ENCODE peak calls at places on chromosomes 4 and X, in four cellular contexts. L, D, K and Q are unnamed samples. For H3K9me3, the result is how much of the 10 kb centered on the place peaks cover.

GRCh38 chr4:117227925-117228324 is 142.5 kb upstream of the TRAM1L1 start:
- DNase-seq in L (no peak), D (no peak), K (no peak), Q (no peak)

GRCh38 chr4:54382623-54383022 is 153.5 kb downstream of the PDGFRA start:
- DNase-seq in L (no peak), D (no peak), K (no peak), Q (no peak)

GRCh38 chr4:103443324-103443723 is 245.2 kb upstream of the CENPE start:
- DNase-seq in L (peak), D (no peak), K (no peak), Q (no peak)

GRCh38 chr4:168218663-168219062 is 99.9 kb downstream of the DDX60 start:
- DNase-seq in L (peak), D (no peak), K (no peak), Q (no peak)

GRCh38 chr4:165493359-165493758 is 114.6 kb downstream of the CPE start:
- DNase-seq in L (peak), D (peak), K (peak), Q (peak)

GRCh38 chrX:42119076-42119475 is 195.7 kb upstream of the CASK start:
- DNase-seq in L (peak), D (no peak), K (no peak), Q (no peak)

GRCh38 chr4:36285784-36286480 is 4.5 kb downstream of the DTHD1 start:
- DNase-seq in L (no peak), D (no peak), K (no peak), Q (no peak)

GRCh38 chrX:154013614-154014360 is 5.9 kb downstream of the IRAK1 start:
- DNase-seq in L (peak), D (peak), K (peak), Q (no peak)

DNA sequence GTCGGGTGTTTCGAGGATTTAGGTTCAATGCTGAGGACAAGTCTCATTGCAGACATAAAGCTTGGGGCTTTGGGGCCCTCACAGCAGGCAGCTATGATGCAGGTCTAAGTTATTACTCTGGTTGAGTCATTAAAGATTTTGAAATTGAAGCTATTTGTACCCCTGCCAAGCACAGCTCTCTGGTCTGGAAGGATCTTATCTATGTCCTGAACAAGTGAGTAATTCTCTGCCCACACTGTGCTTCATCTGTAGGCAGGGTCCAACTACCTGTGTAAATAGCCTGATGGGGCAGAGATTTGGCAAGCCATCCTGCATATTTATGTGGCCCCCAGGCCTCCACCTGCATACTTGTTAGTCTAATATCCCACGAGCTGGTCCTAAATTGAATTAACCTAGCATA is 41.4 kb upstream of the MAGEA4 start:
- DNase-seq in L (peak), D (no peak), K (no peak), Q (no peak)
- H3K9me3 ChIP-seq in L (under half), D (under half), K (under half), Q (under half)

DNA sequence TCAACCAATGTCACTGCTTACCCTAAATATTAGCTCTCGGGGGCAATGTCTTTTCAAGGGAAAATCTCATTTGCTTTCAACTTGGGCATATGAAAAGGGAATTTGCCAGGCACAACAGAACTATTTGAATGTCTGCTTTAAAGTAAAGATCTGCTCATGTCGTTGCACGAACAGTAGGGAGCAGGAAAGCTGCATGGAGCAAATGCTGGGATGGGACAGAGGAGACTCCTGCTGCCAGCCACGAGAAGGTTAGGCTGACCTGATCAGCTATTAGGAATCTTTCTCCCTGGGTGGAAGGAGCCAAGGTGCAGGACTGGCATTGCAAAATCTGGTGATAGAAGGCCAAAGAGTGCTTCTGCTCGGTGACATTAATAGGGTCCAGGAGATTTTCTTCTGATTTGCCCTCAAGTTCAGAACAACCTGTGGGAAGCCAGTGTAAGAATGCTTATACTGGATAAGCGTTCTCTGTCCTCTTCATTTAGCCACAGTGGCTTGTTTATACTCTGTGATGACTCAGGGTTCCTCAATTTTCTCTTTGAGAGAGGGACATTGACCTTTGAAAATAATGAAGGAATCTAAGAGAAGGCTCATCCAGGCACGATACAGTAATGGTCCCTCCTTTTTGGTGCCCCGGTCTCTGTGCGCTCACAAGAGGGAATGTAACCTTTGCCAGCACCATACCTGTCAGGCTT is 22.9 kb downstream of the FHL1 start:
- DNase-seq in L (peak), D (no peak), K (no peak), Q (no peak)
- H3K9ac ChIP-seq in L (peak), D (no peak), K (peak), Q (no peak)

DNA sequence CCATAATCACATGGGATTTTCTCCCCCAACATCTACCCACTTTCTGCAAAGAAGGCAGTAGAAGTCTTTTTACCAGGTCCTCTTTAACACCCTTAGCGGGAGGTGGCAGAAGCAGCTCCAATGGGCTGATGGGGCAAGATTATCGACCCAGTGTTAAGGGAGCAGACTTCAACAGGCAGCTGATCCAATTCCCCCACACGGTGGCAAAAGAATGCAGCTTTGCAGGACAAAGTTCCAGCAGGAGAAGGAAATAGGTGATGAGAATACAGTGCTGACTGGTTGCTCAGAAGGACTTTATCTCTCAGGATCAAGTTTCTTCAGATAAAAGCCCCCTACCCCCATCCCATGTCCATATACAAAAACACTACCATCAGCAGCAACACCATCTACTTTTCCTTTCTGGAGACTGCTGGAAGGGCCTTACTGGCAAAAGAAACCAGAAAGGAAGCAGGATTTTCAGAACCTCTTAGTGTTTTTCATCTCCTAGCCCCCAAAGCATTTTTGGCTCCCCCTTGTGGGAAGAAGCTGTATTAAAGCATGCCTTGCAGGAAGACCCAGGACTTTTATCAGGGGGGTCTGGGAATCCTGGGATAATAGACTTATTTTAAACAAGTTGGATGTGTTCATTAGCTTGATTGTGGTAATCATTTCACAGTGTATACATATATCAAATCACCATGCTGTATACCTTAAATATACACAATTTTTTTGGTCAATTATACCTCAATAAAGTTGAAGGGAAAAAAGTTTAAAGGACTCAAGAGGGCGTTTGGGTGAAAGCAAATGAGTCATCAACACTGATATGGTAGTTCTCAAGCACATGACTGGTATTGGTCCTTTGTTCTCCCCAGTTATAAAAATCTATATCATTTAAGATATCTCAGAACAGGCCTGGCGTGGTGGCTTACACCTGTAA is 146.4 kb downstream of the GPC3 start:
- DNase-seq in L (peak), D (peak), K (peak), Q (peak)
- H3K9me3 ChIP-seq in L (under half), D (under half), K (under half), Q (under half)

GRCh38 chr4:118834070-118834469 is 1.9 kb downstream of the SEC24D start:
- DNase-seq in L (no peak), D (no peak), K (peak), Q (no peak)
- H3K9ac ChIP-seq in L (peak), D (no peak), K (peak), Q (no peak)